ENCODE peak calls at places on chromosomes 2 and 18, in seven cellular contexts. One of them, this sample, is unnamed.

GRCh38 chr2:96538487-96539214 is 2.1 kb downstream of the ARID5A start:
- DNase-seq in IMR-90: no peak
- DNase-seq in activated CD8-positive, alpha-beta memory T cell treated with anti-CD3 and anti-CD28 coated beads for 24 hours: peak
- DNase-seq in stimulated activated CD4-positive, alpha-beta T cell treated with anti-CD3 and anti-CD28 coated beads, Interleukin-15, amount 100 ng/mL, for 24 hours: peak
- DNase-seq in T-helper 1 cell: peak
- DNase-seq in NCI-H774: no peak
- DNase-seq in stimulated activated CD8-positive, alpha-beta memory T cell treated with anti-CD3 and anti-CD28 coated beads, Interleukin-4, amount 100 ng/mL, for 1 hour: peak
- DNase-seq in this sample: peak

GRCh38 chr18:23735021-23735464 is 45.8 kb downstream of the LAMA3 start:
- DNase-seq in IMR-90: no peak
- DNase-seq in activated CD8-positive, alpha-beta memory T cell treated with anti-CD3 and anti-CD28 coated beads for 24 hours: no peak
- DNase-seq in stimulated activated CD4-positive, alpha-beta T cell treated with anti-CD3 and anti-CD28 coated beads, Interleukin-15, amount 100 ng/mL, for 24 hours: no peak
- DNase-seq in T-helper 1 cell: no peak
- DNase-seq in NCI-H774: no peak
- DNase-seq in stimulated activated CD8-positive, alpha-beta memory T cell treated with anti-CD3 and anti-CD28 coated beads, Interleukin-4, amount 100 ng/mL, for 1 hour: no peak
- DNase-seq in this sample: no peak

GRCh38 chr18:9454061-9454703 is 21.1 kb upstream of the RALBP1 start:
- DNase-seq in IMR-90: peak
- DNase-seq in activated CD8-positive, alpha-beta memory T cell treated with anti-CD3 and anti-CD28 coated beads for 24 hours: no peak
- DNase-seq in stimulated activated CD4-positive, alpha-beta T cell treated with anti-CD3 and anti-CD28 coated beads, Interleukin-15, amount 100 ng/mL, for 24 hours: no peak
- DNase-seq in T-helper 1 cell: no peak
- DNase-seq in NCI-H774: no peak
- DNase-seq in stimulated activated CD8-positive, alpha-beta memory T cell treated with anti-CD3 and anti-CD28 coated beads, Interleukin-4, amount 100 ng/mL, for 1 hour: no peak
- DNase-seq in this sample: no peak

GRCh38 chr2:46950314-46950713 is 34.7 kb upstream of the MCFD2 start:
- DNase-seq in IMR-90: no peak
- DNase-seq in activated CD8-positive, alpha-beta memory T cell treated with anti-CD3 and anti-CD28 coated beads for 24 hours: no peak
- DNase-seq in stimulated activated CD4-positive, alpha-beta T cell treated with anti-CD3 and anti-CD28 coated beads, Interleukin-15, amount 100 ng/mL, for 24 hours: no peak
- DNase-seq in T-helper 1 cell: no peak
- DNase-seq in NCI-H774: no peak
- DNase-seq in stimulated activated CD8-positive, alpha-beta memory T cell treated with anti-CD3 and anti-CD28 coated beads, Interleukin-4, amount 100 ng/mL, for 1 hour: no peak
- DNase-seq in this sample: no peak

GRCh38 chr2:185531721-185532120 is 206.9 kb upstream of the FSIP2 start:
- DNase-seq in IMR-90: no peak
- DNase-seq in activated CD8-positive, alpha-beta memory T cell treated with anti-CD3 and anti-CD28 coated beads for 24 hours: no peak
- DNase-seq in stimulated activated CD4-positive, alpha-beta T cell treated with anti-CD3 and anti-CD28 coated beads, Interleukin-15, amount 100 ng/mL, for 24 hours: no peak
- DNase-seq in T-helper 1 cell: no peak
- DNase-seq in NCI-H774: no peak
- DNase-seq in stimulated activated CD8-positive, alpha-beta memory T cell treated with anti-CD3 and anti-CD28 coated beads, Interleukin-4, amount 100 ng/mL, for 1 hour: no peak
- DNase-seq in this sample: no peak

GRCh38 chr18:77167276-77167675 is 34.7 kb upstream of the MBP start:
- DNase-seq in IMR-90: no peak
- DNase-seq in activated CD8-positive, alpha-beta memory T cell treated with anti-CD3 and anti-CD28 coated beads for 24 hours: no peak
- DNase-seq in stimulated activated CD4-positive, alpha-beta T cell treated with anti-CD3 and anti-CD28 coated beads, Interleukin-15, amount 100 ng/mL, for 24 hours: no peak
- DNase-seq in T-helper 1 cell: no peak
- DNase-seq in NCI-H774: no peak
- DNase-seq in stimulated activated CD8-positive, alpha-beta memory T cell treated with anti-CD3 and anti-CD28 coated beads, Interleukin-4, amount 100 ng/mL, for 1 hour: no peak
- DNase-seq in this sample: no peak

GRCh38 chr18:3313685-3314084 is 51.8 kb downstream of the MYL12B start:
- DNase-seq in IMR-90: no peak
- DNase-seq in activated CD8-positive, alpha-beta memory T cell treated with anti-CD3 and anti-CD28 coated beads for 24 hours: no peak
- DNase-seq in stimulated activated CD4-positive, alpha-beta T cell treated with anti-CD3 and anti-CD28 coated beads, Interleukin-15, amount 100 ng/mL, for 24 hours: no peak
- DNase-seq in T-helper 1 cell: no peak
- DNase-seq in NCI-H774: no peak
- DNase-seq in stimulated activated CD8-positive, alpha-beta memory T cell treated with anti-CD3 and anti-CD28 coated beads, Interleukin-4, amount 100 ng/mL, for 1 hour: no peak
- DNase-seq in this sample: no peak

GRCh38 chr2:46925444-46926351 is 10.1 kb upstream of the MCFD2 start:
- DNase-seq in IMR-90: no peak
- DNase-seq in activated CD8-positive, alpha-beta memory T cell treated with anti-CD3 and anti-CD28 coated beads for 24 hours: no peak
- DNase-seq in stimulated activated CD4-positive, alpha-beta T cell treated with anti-CD3 and anti-CD28 coated beads, Interleukin-15, amount 100 ng/mL, for 24 hours: no peak
- DNase-seq in T-helper 1 cell: no peak
- DNase-seq in NCI-H774: no peak
- DNase-seq in stimulated activated CD8-positive, alpha-beta memory T cell treated with anti-CD3 and anti-CD28 coated beads, Interleukin-4, amount 100 ng/mL, for 1 hour: no peak
- DNase-seq in this sample: no peak

GRCh38 chr2:127439343-127439742 is 21.1 kb downstream of the PROC start:
- DNase-seq in IMR-90: no peak
- DNase-seq in activated CD8-positive, alpha-beta memory T cell treated with anti-CD3 and anti-CD28 coated beads for 24 hours: no peak
- DNase-seq in stimulated activated CD4-positive, alpha-beta T cell treated with anti-CD3 and anti-CD28 coated beads, Interleukin-15, amount 100 ng/mL, for 24 hours: no peak
- DNase-seq in T-helper 1 cell: no peak
- DNase-seq in NCI-H774: no peak
- DNase-seq in stimulated activated CD8-positive, alpha-beta memory T cell treated with anti-CD3 and anti-CD28 coated beads, Interleukin-4, amount 100 ng/mL, for 1 hour: no peak
- DNase-seq in this sample: no peak

GRCh38 chr2:154813636-154814035 is 115.1 kb downstream of the KCNJ3 start:
- DNase-seq in IMR-90: no peak
- DNase-seq in activated CD8-positive, alpha-beta memory T cell treated with anti-CD3 and anti-CD28 coated beads for 24 hours: no peak
- DNase-seq in stimulated activated CD4-positive, alpha-beta T cell treated with anti-CD3 and anti-CD28 coated beads, Interleukin-15, amount 100 ng/mL, for 24 hours: no peak
- DNase-seq in T-helper 1 cell: no peak
- DNase-seq in NCI-H774: no peak
- DNase-seq in stimulated activated CD8-positive, alpha-beta memory T cell treated with anti-CD3 and anti-CD28 coated beads, Interleukin-4, amount 100 ng/mL, for 1 hour: no peak
- DNase-seq in this sample: no peak

GRCh38 chr2:239832995-239833727 is 192.0 kb downstream of the NDUFA10 start:
- DNase-seq in IMR-90: no peak
- DNase-seq in activated CD8-positive, alpha-beta memory T cell treated with anti-CD3 and anti-CD28 coated beads for 24 hours: peak
- DNase-seq in stimulated activated CD4-positive, alpha-beta T cell treated with anti-CD3 and anti-CD28 coated beads, Interleukin-15, amount 100 ng/mL, for 24 hours: no peak
- DNase-seq in T-helper 1 cell: no peak
- DNase-seq in NCI-H774: no peak
- DNase-seq in stimulated activated CD8-positive, alpha-beta memory T cell treated with anti-CD3 and anti-CD28 coated beads, Interleukin-4, amount 100 ng/mL, for 1 hour: no peak
- DNase-seq in this sample: no peak

GRCh38 chr2:169509230-169509917 is at the start of gene KLHL41:
- DNase-seq in IMR-90: peak
- DNase-seq in activated CD8-positive, alpha-beta memory T cell treated with anti-CD3 and anti-CD28 coated beads for 24 hours: no peak
- DNase-seq in stimulated activated CD4-positive, alpha-beta T cell treated with anti-CD3 and anti-CD28 coated beads, Interleukin-15, amount 100 ng/mL, for 24 hours: no peak
- DNase-seq in T-helper 1 cell: no peak
- DNase-seq in NCI-H774: no peak
- DNase-seq in stimulated activated CD8-positive, alpha-beta memory T cell treated with anti-CD3 and anti-CD28 coated beads, Interleukin-4, amount 100 ng/mL, for 1 hour: no peak
- DNase-seq in this sample: no peak

GRCh38 chr2:133908171-133908570 is 339.9 kb upstream of the NCKAP5 start:
- DNase-seq in IMR-90: no peak
- DNase-seq in activated CD8-positive, alpha-beta memory T cell treated with anti-CD3 and anti-CD28 coated beads for 24 hours: no peak
- DNase-seq in stimulated activated CD4-positive, alpha-beta T cell treated with anti-CD3 and anti-CD28 coated beads, Interleukin-15, amount 100 ng/mL, for 24 hours: no peak
- DNase-seq in T-helper 1 cell: no peak
- DNase-seq in NCI-H774: no peak
- DNase-seq in stimulated activated CD8-positive, alpha-beta memory T cell treated with anti-CD3 and anti-CD28 coated beads, Interleukin-4, amount 100 ng/mL, for 1 hour: no peak
- DNase-seq in this sample: no peak

GRCh38 chr2:180983468-180984388 is 3.3 kb downstream of the UBE2E3 start:
- DNase-seq in IMR-90: peak
- DNase-seq in activated CD8-positive, alpha-beta memory T cell treated with anti-CD3 and anti-CD28 coated beads for 24 hours: no peak
- DNase-seq in stimulated activated CD4-positive, alpha-beta T cell treated with anti-CD3 and anti-CD28 coated beads, Interleukin-15, amount 100 ng/mL, for 24 hours: no peak
- DNase-seq in T-helper 1 cell: no peak
- DNase-seq in NCI-H774: peak
- DNase-seq in stimulated activated CD8-positive, alpha-beta memory T cell treated with anti-CD3 and anti-CD28 coated beads, Interleukin-4, amount 100 ng/mL, for 1 hour: no peak
- DNase-seq in this sample: no peak

GRCh38 chr18:35573531-35573930 is 8.0 kb upstream of the GALNT1 start:
- DNase-seq in IMR-90: no peak
- DNase-seq in activated CD8-positive, alpha-beta memory T cell treated with anti-CD3 and anti-CD28 coated beads for 24 hours: no peak
- DNase-seq in stimulated activated CD4-positive, alpha-beta T cell treated with anti-CD3 and anti-CD28 coated beads, Interleukin-15, amount 100 ng/mL, for 24 hours: no peak
- DNase-seq in T-helper 1 cell: no peak
- DNase-seq in NCI-H774: no peak
- DNase-seq in stimulated activated CD8-positive, alpha-beta memory T cell treated with anti-CD3 and anti-CD28 coated beads, Interleukin-4, amount 100 ng/mL, for 1 hour: no peak
- DNase-seq in this sample: no peak

GRCh38 chr2:235008584-235009044 is 56.8 kb downstream of the SH3BP4 start:
- DNase-seq in IMR-90: no peak
- DNase-seq in activated CD8-positive, alpha-beta memory T cell treated with anti-CD3 and anti-CD28 coated beads for 24 hours: no peak
- DNase-seq in stimulated activated CD4-positive, alpha-beta T cell treated with anti-CD3 and anti-CD28 coated beads, Interleukin-15, amount 100 ng/mL, for 24 hours: no peak
- DNase-seq in T-helper 1 cell: no peak
- DNase-seq in NCI-H774: peak
- DNase-seq in stimulated activated CD8-positive, alpha-beta memory T cell treated with anti-CD3 and anti-CD28 coated beads, Interleukin-4, amount 100 ng/mL, for 1 hour: no peak
- DNase-seq in this sample: no peak

GRCh38 chr18:64332851-64333250 is 184.0 kb upstream of the LINC00305 start:
- DNase-seq in IMR-90: no peak
- DNase-seq in activated CD8-positive, alpha-beta memory T cell treated with anti-CD3 and anti-CD28 coated beads for 24 hours: no peak
- DNase-seq in stimulated activated CD4-positive, alpha-beta T cell treated with anti-CD3 and anti-CD28 coated beads, Interleukin-15, amount 100 ng/mL, for 24 hours: no peak
- DNase-seq in T-helper 1 cell: no peak
- DNase-seq in NCI-H774: no peak
- DNase-seq in stimulated activated CD8-positive, alpha-beta memory T cell treated with anti-CD3 and anti-CD28 coated beads, Interleukin-4, amount 100 ng/mL, for 1 hour: no peak
- DNase-seq in this sample: no peak

GRCh38 chr2:181142514-181142913 is 162.1 kb downstream of the UBE2E3 start:
- DNase-seq in IMR-90: no peak
- DNase-seq in activated CD8-positive, alpha-beta memory T cell treated with anti-CD3 and anti-CD28 coated beads for 24 hours: no peak
- DNase-seq in stimulated activated CD4-positive, alpha-beta T cell treated with anti-CD3 and anti-CD28 coated beads, Interleukin-15, amount 100 ng/mL, for 24 hours: no peak
- DNase-seq in T-helper 1 cell: no peak
- DNase-seq in NCI-H774: no peak
- DNase-seq in stimulated activated CD8-positive, alpha-beta memory T cell treated with anti-CD3 and anti-CD28 coated beads, Interleukin-4, amount 100 ng/mL, for 1 hour: no peak
- DNase-seq in this sample: no peak

GRCh38 chr2:45177870-45178269 is 168.6 kb upstream of the SIX2 start:
- DNase-seq in IMR-90: peak
- DNase-seq in activated CD8-positive, alpha-beta memory T cell treated with anti-CD3 and anti-CD28 coated beads for 24 hours: no peak
- DNase-seq in stimulated activated CD4-positive, alpha-beta T cell treated with anti-CD3 and anti-CD28 coated beads, Interleukin-15, amount 100 ng/mL, for 24 hours: no peak
- DNase-seq in T-helper 1 cell: no peak
- DNase-seq in NCI-H774: no peak
- DNase-seq in stimulated activated CD8-positive, alpha-beta memory T cell treated with anti-CD3 and anti-CD28 coated beads, Interleukin-4, amount 100 ng/mL, for 1 hour: no peak
- DNase-seq in this sample: no peak

GRCh38 chr2:40364143-40364903 is 87.6 kb downstream of the SLC8A1 start:
- DNase-seq in IMR-90: peak
- DNase-seq in activated CD8-positive, alpha-beta memory T cell treated with anti-CD3 and anti-CD28 coated beads for 24 hours: no peak
- DNase-seq in stimulated activated CD4-positive, alpha-beta T cell treated with anti-CD3 and anti-CD28 coated beads, Interleukin-15, amount 100 ng/mL, for 24 hours: no peak
- DNase-seq in T-helper 1 cell: no peak
- DNase-seq in NCI-H774: no peak
- DNase-seq in stimulated activated CD8-positive, alpha-beta memory T cell treated with anti-CD3 and anti-CD28 coated beads, Interleukin-4, amount 100 ng/mL, for 1 hour: no peak
- DNase-seq in this sample: no peak

GRCh38 chr18:64720781-64721464 is 572.0 kb upstream of the LINC00305 start:
- DNase-seq in IMR-90: no peak
- DNase-seq in activated CD8-positive, alpha-beta memory T cell treated with anti-CD3 and anti-CD28 coated beads for 24 hours: no peak
- DNase-seq in stimulated activated CD4-positive, alpha-beta T cell treated with anti-CD3 and anti-CD28 coated beads, Interleukin-15, amount 100 ng/mL, for 24 hours: no peak
- DNase-seq in T-helper 1 cell: no peak
- DNase-seq in NCI-H774: peak
- DNase-seq in stimulated activated CD8-positive, alpha-beta memory T cell treated with anti-CD3 and anti-CD28 coated beads, Interleukin-4, amount 100 ng/mL, for 1 hour: no peak
- DNase-seq in this sample: no peak

GRCh38 chr2:65320042-65320711 is 92.5 kb downstream of the ACTR2 start:
- DNase-seq in IMR-90: peak
- DNase-seq in activated CD8-positive, alpha-beta memory T cell treated with anti-CD3 and anti-CD28 coated beads for 24 hours: no peak
- DNase-seq in stimulated activated CD4-positive, alpha-beta T cell treated with anti-CD3 and anti-CD28 coated beads, Interleukin-15, amount 100 ng/mL, for 24 hours: peak
- DNase-seq in T-helper 1 cell: no peak
- DNase-seq in NCI-H774: no peak
- DNase-seq in stimulated activated CD8-positive, alpha-beta memory T cell treated with anti-CD3 and anti-CD28 coated beads, Interleukin-4, amount 100 ng/mL, for 1 hour: no peak
- DNase-seq in this sample: no peak

GRCh38 chr2:106825161-106825560 is 60.8 kb downstream of the ST6GAL2 start:
- DNase-seq in IMR-90: no peak
- DNase-seq in activated CD8-positive, alpha-beta memory T cell treated with anti-CD3 and anti-CD28 coated beads for 24 hours: no peak
- DNase-seq in stimulated activated CD4-positive, alpha-beta T cell treated with anti-CD3 and anti-CD28 coated beads, Interleukin-15, amount 100 ng/mL, for 24 hours: no peak
- DNase-seq in T-helper 1 cell: no peak
- DNase-seq in NCI-H774: no peak
- DNase-seq in stimulated activated CD8-positive, alpha-beta memory T cell treated with anti-CD3 and anti-CD28 coated beads, Interleukin-4, amount 100 ng/mL, for 1 hour: no peak
- DNase-seq in this sample: no peak

GRCh38 chr2:545711-546650 is 131.2 kb downstream of the TMEM18 start:
- DNase-seq in IMR-90: no peak
- DNase-seq in activated CD8-positive, alpha-beta memory T cell treated with anti-CD3 and anti-CD28 coated beads for 24 hours: no peak
- DNase-seq in stimulated activated CD4-positive, alpha-beta T cell treated with anti-CD3 and anti-CD28 coated beads, Interleukin-15, amount 100 ng/mL, for 24 hours: no peak
- DNase-seq in T-helper 1 cell: no peak
- DNase-seq in NCI-H774: no peak
- DNase-seq in stimulated activated CD8-positive, alpha-beta memory T cell treated with anti-CD3 and anti-CD28 coated beads, Interleukin-4, amount 100 ng/mL, for 1 hour: no peak
- DNase-seq in this sample: no peak

GRCh38 chr18:40124107-40124506 is 1830.9 kb upstream of the PIK3C3 start:
- DNase-seq in IMR-90: peak
- DNase-seq in activated CD8-positive, alpha-beta memory T cell treated with anti-CD3 and anti-CD28 coated beads for 24 hours: no peak
- DNase-seq in stimulated activated CD4-positive, alpha-beta T cell treated with anti-CD3 and anti-CD28 coated beads, Interleukin-15, amount 100 ng/mL, for 24 hours: no peak
- DNase-seq in T-helper 1 cell: no peak
- DNase-seq in NCI-H774: no peak
- DNase-seq in stimulated activated CD8-positive, alpha-beta memory T cell treated with anti-CD3 and anti-CD28 coated beads, Interleukin-4, amount 100 ng/mL, for 1 hour: no peak
- DNase-seq in this sample: no peak

GRCh38 chr18:48003426-48004349 is 73.2 kb upstream of the SMAD2 start:
- DNase-seq in IMR-90: no peak
- DNase-seq in activated CD8-positive, alpha-beta memory T cell treated with anti-CD3 and anti-CD28 coated beads for 24 hours: peak
- DNase-seq in stimulated activated CD4-positive, alpha-beta T cell treated with anti-CD3 and anti-CD28 coated beads, Interleukin-15, amount 100 ng/mL, for 24 hours: no peak
- DNase-seq in T-helper 1 cell: no peak
- DNase-seq in NCI-H774: no peak
- DNase-seq in stimulated activated CD8-positive, alpha-beta memory T cell treated with anti-CD3 and anti-CD28 coated beads, Interleukin-4, amount 100 ng/mL, for 1 hour: no peak
- DNase-seq in this sample: no peak

This sample was measured in nucleus accumbens.